ENCODE peak calls at places on chromosomes 12 and 14, in four cellular contexts. K, A, E and L are unnamed samples.

GRCh38 chr12:10339441-10339840 is 31.8 kb downstream of the KLRD1 start:
- DNase-seq in K (no peak), A (peak; percentile 47), E (no peak), L (no peak)

GRCh38 chr14:84750763-84751554 is 779.0 kb upstream of the FLRT2 start:
- DNase-seq in A (peak; percentile 48), E (no peak), K (peak; percentile 50), L (no peak)

GRCh38 chr12:101945361-101946232 is 68.2 kb downstream of the DRAM1 start:
- DNase-seq in E (no peak), A (no peak), K (peak; percentile 49), L (no peak)

GRCh38 chr12:124608451-124608870 is 41.0 kb upstream of the NCOR2 start:
- DNase-seq in A (no peak), E (no peak), K (no peak), L (no peak)

GRCh38 chr12:20127401-20127800 is 240.9 kb upstream of the PDE3A start:
- DNase-seq in E (no peak), K (no peak), A (no peak), L (no peak)

GRCh38 chr14:36518586-36519430 is 1.2 kb downstream of the NKX2-1 start:
- DNase-seq in A (peak; percentile 31), K (no peak), E (no peak), L (no peak)

GRCh38 chr14:80323266-80323665 is 112.0 kb upstream of the DIO2 start:
- DNase-seq in E (no peak), K (no peak), A (no peak), L (no peak)

GRCh38 chr12:110538869-110539622 is 36.9 kb downstream of the RAD9B start:
- DNase-seq in K (no peak), E (no peak), A (no peak), L (no peak)

GRCh38 chr12:69985656-69986055 is 160.6 kb downstream of the MYRFL start:
- DNase-seq in E (peak; percentile 7), K (no peak), A (peak; percentile 57), L (peak; percentile 71)

GRCh38 chr12:130796985-130797686 is 41.9 kb downstream of the STX2 start:
- DNase-seq in E (no peak), A (no peak), K (no peak), L (no peak)

GRCh38 chr14:64113279-64113678 is 180.9 kb downstream of the ESR2 start:
- DNase-seq in E (no peak), K (no peak), A (no peak), L (no peak)

GRCh38 chr14:86038401-86038985 is 508.5 kb downstream of the FLRT2 start:
- DNase-seq in E (peak; percentile 33), A (peak; percentile 83), K (peak; percentile 62), L (peak; percentile 80)

GRCh38 chr12:12441891-12442461 is 85.1 kb downstream of the BORCS5 start:
- DNase-seq in A (no peak), K (peak; percentile 39), E (no peak), L (no peak)

GRCh38 chr12:30106204-30106603 is 322.5 kb upstream of the TMTC1 start:
- DNase-seq in K (no peak), E (no peak), A (no peak), L (no peak)

GRCh38 chr14:72621387-72622065 is 272.4 kb downstream of the DPF3 start:
- DNase-seq in A (no peak), E (no peak), K (no peak), L (no peak)

GRCh38 chr12:3205742-3206519 is 128.8 kb downstream of the TSPAN9 start:
- DNase-seq in K (peak; percentile 17), A (no peak), E (no peak), L (no peak)

GRCh38 chr14:100539766-100540140 is 47.5 kb downstream of the BEGAIN start:
- DNase-seq in K (no peak), A (no peak), E (no peak), L (no peak)

GRCh38 chr12:123743002-123743401 is 19.1 kb upstream of the DNAH10 start:
- DNase-seq in K (no peak), A (no peak), E (no peak), L (no peak)

GRCh38 chr14:54652890-54653201 is 85.9 kb downstream of the SAMD4A start:
- DNase-seq in E (no peak), K (no peak), A (peak; percentile 42), L (no peak)

GRCh38 chr12:86526060-86526595 is 269.9 kb upstream of the MGAT4C start:
- DNase-seq in A (no peak), K (no peak), E (no peak), L (no peak)

GRCh38 chr12:41795066-41795465 is 349.6 kb downstream of the GXYLT1 start:
- DNase-seq in A (no peak), K (peak; percentile 2), E (no peak), L (no peak)

GRCh38 chr12:57340104-57340503 is 89.1 kb upstream of the STAC3 start:
- DNase-seq in E (no peak), K (peak; percentile 87), A (peak; percentile 25), L (no peak)

GRCh38 chr12:114815157-114815556 is 131.2 kb upstream of the TBX3 start:
- DNase-seq in K (no peak), A (peak; percentile 49), E (no peak), L (no peak)
- H2AK5ac ChIP-seq in K (no peak overlapping the region), A (no peak overlapping the region), E (no peak overlapping the region), L (no peak overlapping the region)

DNA sequence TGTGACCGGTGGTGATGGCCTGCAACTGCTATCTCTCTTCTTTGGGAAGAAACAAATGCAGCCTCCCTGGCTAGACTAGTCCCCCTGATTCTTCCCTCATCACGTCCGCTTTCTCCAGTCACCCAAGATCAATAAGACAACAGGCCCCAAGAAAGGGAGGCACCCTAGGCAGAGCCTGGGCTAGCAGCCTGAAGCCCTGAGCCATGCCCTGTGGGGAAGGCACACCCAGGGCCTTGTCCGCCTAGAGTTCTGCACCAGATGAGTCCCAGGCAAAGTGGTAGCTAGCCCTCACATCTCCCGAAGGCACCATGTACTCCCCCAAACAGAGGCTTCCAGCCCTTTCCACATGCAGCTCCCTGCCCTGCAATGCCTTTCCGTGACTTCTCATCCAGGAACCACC is 35.1 kb downstream of the CAMKK2 start:
- DNase-seq in K (no peak), A (no peak), E (no peak), L (no peak)
- H4K5ac ChIP-seq in K (no peak overlapping the region), A (no peak overlapping the region), E (no peak overlapping the region), L (no peak overlapping the region)

GRCh38 chr12:108819920-108820699 is 37.3 kb downstream of the SSH1 start:
- DNase-seq in A (no peak), E (no peak), K (no peak), L (no peak)

GRCh38 chr12:108823804-108824203 is 33.6 kb downstream of the SSH1 start:
- DNase-seq in E (no peak), K (no peak), A (peak; percentile 55), L (no peak)

GRCh38 chr12:108822458-108823205 is 34.8 kb downstream of the SSH1 start:
- DNase-seq in A (peak; percentile 66), K (no peak), E (no peak), L (no peak)

GRCh38 chr12:108820700-108821406 is 36.5 kb downstream of the SSH1 start:
- DNase-seq in A (no peak), K (no peak), E (no peak), L (no peak)

GRCh38 chr12:108821407-108822397 is 35.7 kb downstream of the SSH1 start:
- DNase-seq in K (peak; percentile 69), A (no peak), E (no peak), L (no peak)
- H2AK5ac ChIP-seq in K (peak overlapping the region; percentile 48), A (no peak overlapping the region), E (no peak overlapping the region), L (no peak overlapping the region)

DNA sequence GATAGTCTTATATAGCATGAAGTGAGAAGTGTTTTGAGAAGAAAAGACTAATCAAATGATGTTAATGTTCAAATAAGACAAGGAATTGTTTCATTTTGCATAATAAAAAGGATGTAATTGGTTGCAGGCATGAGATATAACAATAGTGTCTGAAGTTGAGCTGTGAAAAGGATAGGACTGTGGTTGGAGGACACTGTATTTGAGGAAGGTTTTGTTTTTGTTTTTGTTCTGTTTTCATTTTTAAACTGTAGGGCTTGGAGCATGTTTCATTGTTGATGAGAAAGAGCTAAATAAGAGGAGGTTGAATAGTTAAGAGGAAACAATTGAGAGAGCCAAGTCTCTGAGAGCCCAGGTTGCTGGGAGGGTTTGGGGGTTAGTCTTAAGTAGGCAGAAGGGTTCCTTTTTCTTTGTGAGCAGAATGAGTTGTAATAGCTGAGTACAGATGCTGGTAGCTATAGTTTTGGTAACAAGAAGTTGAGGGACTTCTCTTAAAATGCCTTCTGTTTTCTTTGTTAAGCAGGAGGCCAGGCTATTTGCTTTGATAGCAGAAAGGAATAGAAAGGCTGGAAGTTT is 58.4 kb downstream of the CCDC91 start:
- DNase-seq in E (no peak), K (no peak), A (no peak), L (no peak)
- H4K5ac ChIP-seq in E (no peak overlapping the region), K (no peak overlapping the region), A (no peak overlapping the region), L (no peak overlapping the region)

GRCh38 chr14:87615822-87616679 is 376.9 kb downstream of the GALC start:
- DNase-seq in A (peak; percentile 90), E (peak; percentile 36), K (peak; percentile 19), L (peak; percentile 73)
- H2AK5ac ChIP-seq in A (no peak overlapping the region), E (no peak overlapping the region), K (no peak overlapping the region), L (no peak overlapping the region)

GRCh38 chr12:15625075-15625474 is 164.1 kb downstream of the EPS8 start:
- DNase-seq in K (no peak), E (no peak), A (no peak), L (no peak)
- H4K5ac ChIP-seq in K (no peak overlapping the region), E (no peak overlapping the region), A (no peak overlapping the region), L (no peak overlapping the region)